ENCODE peak calls at places on chromosomes 16 and 17, in six cellular contexts. C is thoracic aorta; F is HepG2; A is transverse colon; Z is psoas muscle; T is naive thymus-derived CD4-positive, alpha-beta T cell. R is an unnamed sample.
A peak's percentile ranks its signal among the peaks of the same experiment; 100 is the strongest.

GRCh38 chr16:7545251-7545650 is 212.6 kb downstream of the RBFOX1 start:
- DNase-seq in Z (no peak), F (no peak), T (no peak), A (no peak), C (no peak), R (no peak)

GRCh38 chr16:5979905-5980550 is 882.4 kb upstream of the EEF2KMT start:
- DNase-seq in F (no peak), T (no peak), C (no peak), A (peak; percentile 10), Z (no peak), R (no peak)

GRCh38 chr17:50059256-50059655 is 3.3 kb downstream of the ITGA3 start:
- DNase-seq in F (no peak), T (no peak), A (no peak), Z (no peak), C (no peak), R (no peak)

GRCh38 chr17:28282596-28282995 is 36.4 kb upstream of the TMEM97 start:
- DNase-seq in C (no peak), F (no peak), T (no peak), Z (no peak), A (no peak), R (no peak)

GRCh38 chr16:4936991-4937781 is at the start of gene PPL:
- DNase-seq in F (peak; percentile 93), Z (peak; percentile 82), A (peak; percentile 95), T (no peak), C (no peak), R (no peak)

GRCh38 chr17:199195-199604 is 17.8 kb upstream of the DOC2B start:
- DNase-seq in A (no peak), Z (peak; percentile 51), F (no peak), T (no peak), C (no peak), R (no peak)

GRCh38 chr16:86297391-86297790 is 212.9 kb upstream of the FOXF1 start:
- DNase-seq in Z (no peak), A (no peak), C (no peak), F (no peak), T (no peak), R (no peak)

GRCh38 chr17:76751416-76751993 is 13.6 kb downstream of the MFSD11 start:
- DNase-seq in A (no peak), Z (no peak), C (no peak), F (no peak), T (no peak), R (no peak)

GRCh38 chr17:57552114-57552601 is 192.9 kb downstream of the CCDC182 start:
- DNase-seq in C (no peak), A (peak; percentile 39), Z (peak; percentile 70), F (no peak), T (no peak), R (no peak)

GRCh38 chr17:633133-633532 is 81.5 kb downstream of the VPS53 start:
- DNase-seq in Z (no peak), T (no peak), C (no peak), A (no peak), F (no peak), R (no peak)

GRCh38 chr17:16439867-16440351 is 24.5 kb downstream of the TRPV2 start:
- DNase-seq in F (no peak), T (peak; percentile 32), A (no peak), C (no peak), Z (no peak), R (peak; percentile 43)

GRCh38 chr16:57821149-57821971 is 19.1 kb upstream of the KIFC3 start:
- DNase-seq in Z (no peak), T (no peak), C (no peak), A (no peak), F (peak; percentile 86), R (no peak)

GRCh38 chr17:42850964-42851363 is at the start of gene AOC3:
- DNase-seq in A (peak; percentile 38), F (peak; percentile 28), T (no peak), C (no peak), Z (no peak), R (no peak)

GRCh38 chr17:42853968-42854790 is 3.2 kb downstream of the AOC3 start:
- DNase-seq in A (no peak), F (peak; percentile 39), C (no peak), Z (no peak), T (no peak), R (no peak)

GRCh38 chr17:42853597-42853967 is 2.6 kb downstream of the AOC3 start:
- DNase-seq in C (no peak), T (no peak), F (no peak), Z (no peak), A (peak; percentile 28), R (no peak)

GRCh38 chr17:42852351-42852750 is 1.4 kb downstream of the AOC3 start:
- DNase-seq in T (no peak), F (no peak), A (no peak), Z (no peak), C (no peak), R (no peak)

DNA sequence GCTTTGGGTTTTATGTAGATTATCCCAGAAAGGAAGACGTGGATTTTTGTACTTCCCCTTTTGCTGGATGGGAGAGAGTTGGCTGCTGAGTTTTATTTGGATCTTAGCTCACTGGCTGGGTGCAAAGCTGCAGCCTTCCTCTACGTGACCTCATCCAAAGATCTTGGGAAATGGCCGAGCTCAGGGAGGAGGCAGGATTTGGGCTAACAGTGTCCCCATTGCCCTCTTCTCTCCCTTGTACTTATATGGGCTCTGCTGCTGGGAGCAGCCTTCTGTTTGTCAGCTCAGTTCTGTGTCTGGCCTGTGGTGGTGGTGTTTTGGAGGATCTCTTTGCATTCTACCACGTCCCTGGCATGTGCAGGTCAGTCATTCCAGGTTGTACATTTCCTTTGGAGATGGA is 2.0 kb downstream of the AOC3 start:
- DNase-seq in F (no peak), C (no peak), Z (no peak), A (no peak), T (no peak), R (no peak)
- H3K4me3 ChIP-seq in F (peak overlapping the region; percentile 71), C (peak overlapping the region; percentile 77), Z (peak overlapping the region; percentile 54), A (peak overlapping the region; percentile 46), T (no peak overlapping the region), R (no peak overlapping the region)

DNA sequence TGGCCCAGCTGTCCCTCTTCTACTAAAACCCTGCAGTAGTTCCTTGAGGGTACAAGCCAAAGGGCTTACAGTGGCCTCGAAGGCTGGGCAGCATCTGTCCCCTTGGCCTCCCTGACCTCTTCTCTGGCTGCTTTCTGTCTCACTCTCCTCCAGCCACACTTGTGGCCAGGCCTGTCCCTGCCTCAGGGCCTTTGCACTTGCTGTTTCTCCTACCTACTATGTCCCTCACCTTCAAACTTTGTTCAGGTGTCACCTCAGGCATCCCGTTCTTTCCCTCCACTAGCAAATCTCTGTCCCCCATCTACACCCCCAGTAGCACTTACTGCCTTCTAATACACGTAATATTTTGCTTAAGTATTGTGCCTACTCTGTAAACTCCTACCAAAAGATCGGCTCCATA is 6.0 kb downstream of the ABCC1 start:
- DNase-seq in Z (no peak), T (no peak), A (no peak), F (no peak), C (no peak), R (no peak)
- H3K4me1 ChIP-seq in Z (peaks cover 38% of the 10 kb centered on the region), T (peaks cover 28% of the 10 kb centered on the region), A (peaks cover 22% of the 10 kb centered on the region), F (peaks cover 57% of the 10 kb centered on the region), C (peaks cover 39% of the 10 kb centered on the region), R (peaks cover 81% of the 10 kb centered on the region)

GRCh38 chr16:27706156-27706705 is 156.3 kb downstream of the KATNIP start:
- DNase-seq in Z (no peak), T (no peak), C (no peak), A (no peak), F (no peak), R (no peak)
- H3K4me3 ChIP-seq in Z (no peak overlapping the region), T (no peak overlapping the region), C (no peak overlapping the region), A (no peak overlapping the region), F (no peak overlapping the region), R (no peak overlapping the region)

GRCh38 chr17:79019260-79019630 is 4.7 kb upstream of the C1QTNF1 start:
- DNase-seq in T (no peak), C (no peak), A (no peak), F (no peak), Z (no peak), R (no peak)

GRCh38 chr17:79017546-79017945 is 6.4 kb upstream of the C1QTNF1 start:
- DNase-seq in A (no peak), C (no peak), T (no peak), Z (no peak), F (no peak), R (no peak)

GRCh38 chr17:79018045-79018695 is 5.8 kb upstream of the C1QTNF1 start:
- DNase-seq in A (no peak), F (no peak), C (no peak), Z (no peak), T (no peak), R (no peak)

GRCh38 chr17:79020631-79021301 is 3.2 kb upstream of the C1QTNF1 start:
- DNase-seq in T (no peak), A (no peak), F (no peak), Z (no peak), C (no peak), R (no peak)

DNA sequence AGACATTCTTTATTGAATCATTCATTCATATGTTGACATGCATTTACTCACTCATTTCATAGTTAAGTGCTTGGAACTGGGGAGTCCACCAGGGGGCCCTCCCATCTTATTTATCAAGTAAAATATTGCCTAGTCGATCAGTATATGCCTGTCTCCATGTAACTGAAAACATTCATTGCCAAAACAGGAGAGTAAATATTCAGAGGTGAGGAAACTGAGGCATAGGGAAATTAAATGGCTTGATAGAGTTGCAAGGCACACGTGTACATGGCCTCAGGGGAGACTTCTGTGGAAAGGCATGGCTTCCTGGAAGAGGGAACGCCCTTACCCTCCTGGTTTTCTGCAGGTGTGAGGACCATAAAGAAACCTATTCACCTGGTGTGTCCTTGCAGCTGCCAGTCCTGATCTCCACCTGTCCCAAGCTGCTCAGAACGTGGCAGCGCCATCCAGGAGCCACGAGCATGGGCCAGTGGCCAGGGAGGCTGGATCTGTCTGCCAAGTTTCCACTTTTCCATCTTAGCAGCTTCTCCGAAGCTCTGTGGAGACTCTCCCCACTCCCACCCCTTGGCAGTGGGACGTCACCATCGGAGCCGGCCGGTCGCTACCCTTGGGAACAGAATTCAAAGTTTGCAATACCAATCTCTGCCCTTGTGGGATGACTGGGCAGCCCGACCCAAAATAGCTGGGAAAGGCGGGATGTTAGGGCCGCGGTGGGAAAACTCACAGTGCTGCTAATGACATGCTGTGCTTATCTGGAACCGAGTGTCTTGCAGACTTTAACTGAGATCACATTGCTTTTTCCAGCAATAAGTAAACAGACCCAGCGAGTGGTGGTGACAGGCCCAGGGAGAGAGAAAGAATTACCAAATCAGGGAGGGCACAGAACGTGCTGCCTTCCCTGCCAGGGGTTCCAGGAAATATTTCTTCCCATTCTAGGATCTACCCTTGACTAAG is 4.1 kb upstream of the C1QTNF1 start:
- DNase-seq in A (peak; percentile 69), Z (peak; percentile 72), C (peak; percentile 58), F (peak; percentile 79), T (peak; percentile 26), R (no peak)
- H3K4me1 ChIP-seq in A (peaks cover 39% of the 10 kb centered on the region), Z (peaks cover 16% of the 10 kb centered on the region), C (peaks cover 33% of the 10 kb centered on the region), F (peaks cover 41% of the 10 kb centered on the region), T (peaks cover 3% of the 10 kb centered on the region), R (peaks cover 12% of the 10 kb centered on the region)

GRCh38 chr16:64412578-64413280 is 709.1 kb downstream of the CDH11 start:
- DNase-seq in C (peak; percentile 3), T (no peak), F (no peak), A (no peak), Z (no peak), R (no peak)
- H3K4me3 ChIP-seq in C (no peak overlapping the region), T (no peak overlapping the region), F (no peak overlapping the region), A (no peak overlapping the region), Z (no peak overlapping the region), R (no peak overlapping the region)

GRCh38 chr17:45042346-45043120 is 8.9 kb downstream of the DCAKD start:
- DNase-seq in A (no peak), C (no peak), F (no peak), Z (no peak), T (no peak), R (no peak)
- H3K4me1 ChIP-seq in A (peaks cover 7% of the 10 kb centered on the region), C (peaks cover 12% of the 10 kb centered on the region), F (peaks cover 44% of the 10 kb centered on the region), Z (peaks cover 43% of the 10 kb centered on the region), T (no peaks in the 10 kb centered on the region), R (no peaks in the 10 kb centered on the region)

GRCh38 chr17:68346448-68346847 is 55.2 kb downstream of the ARSG start:
- DNase-seq in C (no peak), F (no peak), Z (peak; percentile 61), T (peak; percentile 49), A (peak; percentile 62), R (peak; percentile 67)
- H3K4me3 ChIP-seq in C (no peak overlapping the region), F (no peak overlapping the region), Z (no peak overlapping the region), T (peak overlapping the region; percentile 37), A (no peak overlapping the region), R (peak overlapping the region; percentile 58)